ENCODE peak calls at places on chromosomes 11 and 22, in seven cellular contexts. One of them, this sample, is unnamed.

GRCh38 chr11:122101625-122102291 is 14.3 kb downstream of the BLID start:
- DNase-seq in pancreas: peak
- DNase-seq in CD8-positive, alpha-beta memory T cell: no peak
- DNase-seq in cardiac muscle cell: peak
- DNase-seq in A549: no peak
- DNase-seq in sigmoid colon: peak
- DNase-seq in CD4-positive, CD25-positive, alpha-beta regulatory T cell: no peak
- DNase-seq in this sample: peak

GRCh38 chr11:32213223-32213622 is 122.3 kb downstream of the RCN1 start:
- DNase-seq in pancreas: no peak
- DNase-seq in CD8-positive, alpha-beta memory T cell: no peak
- DNase-seq in cardiac muscle cell: peak
- DNase-seq in A549: peak
- DNase-seq in sigmoid colon: no peak
- DNase-seq in CD4-positive, CD25-positive, alpha-beta regulatory T cell: no peak
- DNase-seq in this sample: no peak

GRCh38 chr22:43829904-43830851 is 18.1 kb upstream of the EFCAB6 start:
- DNase-seq in pancreas: no peak
- DNase-seq in CD8-positive, alpha-beta memory T cell: no peak
- DNase-seq in cardiac muscle cell: peak
- DNase-seq in A549: no peak
- DNase-seq in sigmoid colon: peak
- DNase-seq in CD4-positive, CD25-positive, alpha-beta regulatory T cell: no peak
- DNase-seq in this sample: peak

GRCh38 chr11:69896250-69896649 is 77.0 kb upstream of the FGF3 start:
- DNase-seq in pancreas: no peak
- DNase-seq in CD8-positive, alpha-beta memory T cell: no peak
- DNase-seq in cardiac muscle cell: no peak
- DNase-seq in A549: no peak
- DNase-seq in sigmoid colon: no peak
- DNase-seq in CD4-positive, CD25-positive, alpha-beta regulatory T cell: no peak
- DNase-seq in this sample: no peak

GRCh38 chr22:39026509-39027150 is 5.7 kb downstream of the APOBEC3D start:
- DNase-seq in pancreas: no peak
- DNase-seq in CD8-positive, alpha-beta memory T cell: no peak
- DNase-seq in cardiac muscle cell: no peak
- DNase-seq in A549: no peak
- DNase-seq in sigmoid colon: no peak
- DNase-seq in CD4-positive, CD25-positive, alpha-beta regulatory T cell: no peak
- DNase-seq in this sample: no peak

GRCh38 chr22:47604563-47604962 is 842.1 kb downstream of the TBC1D22A start:
- DNase-seq in pancreas: no peak
- DNase-seq in CD8-positive, alpha-beta memory T cell: no peak
- DNase-seq in cardiac muscle cell: no peak
- DNase-seq in A549: no peak
- DNase-seq in sigmoid colon: peak
- DNase-seq in CD4-positive, CD25-positive, alpha-beta regulatory T cell: no peak
- DNase-seq in this sample: no peak

GRCh38 chr11:68312780-68313573 is 586 bp downstream of the LRP5 start:
- DNase-seq in pancreas: no peak
- DNase-seq in CD8-positive, alpha-beta memory T cell: no peak
- DNase-seq in cardiac muscle cell: no peak
- DNase-seq in A549: no peak
- DNase-seq in sigmoid colon: no peak
- DNase-seq in CD4-positive, CD25-positive, alpha-beta regulatory T cell: peak
- DNase-seq in this sample: no peak

GRCh38 chr22:37282385-37282677 is at the start of gene CYTH4:
- DNase-seq in pancreas: peak
- DNase-seq in CD8-positive, alpha-beta memory T cell: peak
- DNase-seq in cardiac muscle cell: no peak
- DNase-seq in A549: no peak
- DNase-seq in sigmoid colon: peak
- DNase-seq in CD4-positive, CD25-positive, alpha-beta regulatory T cell: peak
- DNase-seq in this sample: no peak

GRCh38 chr11:11149671-11150459 is 203.2 kb downstream of the CSNK2A3 start:
- DNase-seq in pancreas: no peak
- DNase-seq in CD8-positive, alpha-beta memory T cell: peak
- DNase-seq in cardiac muscle cell: no peak
- DNase-seq in A549: no peak
- DNase-seq in sigmoid colon: no peak
- DNase-seq in CD4-positive, CD25-positive, alpha-beta regulatory T cell: peak
- DNase-seq in this sample: no peak
- H3K27ac ChIP-seq in pancreas: no peak
- H3K27ac ChIP-seq in CD8-positive, alpha-beta memory T cell: peak
- H3K27ac ChIP-seq in cardiac muscle cell: no peak
- H3K27ac ChIP-seq in A549: no peak
- H3K27ac ChIP-seq in sigmoid colon: no peak
- H3K27ac ChIP-seq in CD4-positive, CD25-positive, alpha-beta regulatory T cell: peak
- H3K27ac ChIP-seq in this sample: no peak

DNA sequence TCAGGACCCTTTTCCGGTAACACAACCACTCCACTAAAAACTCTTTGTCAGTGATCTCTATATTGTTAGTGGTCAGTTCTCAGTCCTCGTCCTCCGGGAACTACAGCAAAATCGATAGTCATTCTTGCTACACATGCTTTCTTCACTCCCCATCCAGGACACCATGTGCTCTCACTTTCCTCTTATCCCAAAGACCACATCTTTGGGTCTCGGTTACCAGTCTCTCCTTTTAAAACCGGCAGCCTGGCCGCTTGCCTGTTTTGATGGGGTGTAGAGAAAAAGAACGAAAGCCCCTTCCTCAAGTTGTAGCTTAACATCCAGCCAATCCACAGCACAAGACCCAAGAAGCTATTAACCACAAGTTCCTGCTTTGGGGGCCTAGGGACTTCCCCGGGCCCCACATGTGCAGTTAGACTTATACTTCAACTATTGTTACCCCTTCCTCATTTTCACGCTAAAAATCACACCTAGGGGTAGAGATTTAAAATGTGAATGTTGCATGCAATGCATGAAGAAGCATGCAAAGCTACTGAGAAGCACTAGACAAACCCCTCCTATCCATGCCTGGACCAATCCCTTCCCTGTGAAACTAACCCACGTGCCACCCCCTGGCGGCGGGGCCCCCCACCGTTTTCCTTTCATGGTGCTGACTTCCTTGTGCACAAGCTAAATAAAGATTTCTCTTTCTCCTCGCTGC is 1.5 kb upstream of the TOLLIP start:
- DNase-seq in pancreas: no peak
- DNase-seq in CD8-positive, alpha-beta memory T cell: peak
- DNase-seq in cardiac muscle cell: no peak
- DNase-seq in A549: no peak
- DNase-seq in sigmoid colon: no peak
- DNase-seq in CD4-positive, CD25-positive, alpha-beta regulatory T cell: peak
- DNase-seq in this sample: no peak
- H3K4me3 ChIP-seq in pancreas: peak
- H3K4me3 ChIP-seq in CD8-positive, alpha-beta memory T cell: peak
- H3K4me3 ChIP-seq in cardiac muscle cell: no peak
- H3K4me3 ChIP-seq in A549: no peak
- H3K4me3 ChIP-seq in sigmoid colon: no peak
- H3K4me3 ChIP-seq in CD4-positive, CD25-positive, alpha-beta regulatory T cell: peak
- H3K4me3 ChIP-seq in this sample: peak

DNA sequence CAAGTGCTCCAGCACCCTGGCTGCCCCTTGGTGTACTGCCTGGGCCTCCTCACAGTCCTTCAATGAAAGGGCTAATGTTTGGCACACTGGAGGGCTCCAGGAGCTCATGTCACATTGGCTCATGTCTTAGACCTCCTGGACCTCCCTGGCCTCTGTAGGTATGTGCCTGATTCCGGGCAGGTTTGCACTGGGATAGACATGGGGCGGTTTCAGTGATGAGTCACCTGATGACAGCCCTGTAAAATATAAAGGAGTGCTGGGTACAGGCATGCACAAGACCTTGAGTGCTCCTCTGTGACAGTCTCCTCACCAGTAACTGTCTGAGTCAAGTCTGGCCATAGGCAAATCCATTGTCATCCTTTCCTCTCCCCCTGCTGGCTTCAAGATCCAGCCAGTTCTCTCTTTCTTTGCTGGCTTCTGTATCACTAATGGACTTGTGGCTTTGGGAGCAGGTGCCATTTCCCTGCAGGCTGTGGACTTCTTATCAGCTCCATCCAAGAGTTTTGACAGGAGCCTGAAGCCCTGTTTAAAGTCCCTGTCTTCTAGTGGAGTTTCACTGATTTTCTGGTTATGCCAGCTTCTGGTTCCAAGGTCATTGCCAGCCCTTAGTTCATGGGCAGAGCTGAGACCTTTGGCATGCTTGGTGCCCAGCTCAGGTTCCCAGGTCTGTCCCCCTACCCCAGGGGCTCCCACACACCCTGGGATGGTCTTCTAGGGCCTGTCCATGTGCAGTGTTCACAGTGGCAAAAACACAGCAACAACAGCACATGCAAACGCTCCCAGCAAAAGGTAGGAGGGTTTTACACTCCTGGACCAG is 22.7 kb upstream of the P2RY2 start:
- DNase-seq in pancreas: no peak
- DNase-seq in CD8-positive, alpha-beta memory T cell: no peak
- DNase-seq in cardiac muscle cell: no peak
- DNase-seq in A549: peak
- DNase-seq in sigmoid colon: peak
- DNase-seq in CD4-positive, CD25-positive, alpha-beta regulatory T cell: no peak
- DNase-seq in this sample: no peak
- H3K27ac ChIP-seq in pancreas: no peak
- H3K27ac ChIP-seq in CD8-positive, alpha-beta memory T cell: no peak
- H3K27ac ChIP-seq in cardiac muscle cell: no peak
- H3K27ac ChIP-seq in A549: peak
- H3K27ac ChIP-seq in sigmoid colon: no peak
- H3K27ac ChIP-seq in CD4-positive, CD25-positive, alpha-beta regulatory T cell: no peak
- H3K27ac ChIP-seq in this sample: no peak

GRCh38 chr22:19987394-19988306 is 29.0 kb downstream of the ARVCF start:
- DNase-seq in pancreas: no peak
- DNase-seq in CD8-positive, alpha-beta memory T cell: no peak
- DNase-seq in cardiac muscle cell: no peak
- DNase-seq in A549: no peak
- DNase-seq in sigmoid colon: no peak
- DNase-seq in CD4-positive, CD25-positive, alpha-beta regulatory T cell: no peak
- DNase-seq in this sample: no peak
- H3K4me3 ChIP-seq in pancreas: peak
- H3K4me3 ChIP-seq in CD8-positive, alpha-beta memory T cell: no peak
- H3K4me3 ChIP-seq in cardiac muscle cell: no peak
- H3K4me3 ChIP-seq in A549: no peak
- H3K4me3 ChIP-seq in sigmoid colon: no peak
- H3K4me3 ChIP-seq in CD4-positive, CD25-positive, alpha-beta regulatory T cell: no peak
- H3K4me3 ChIP-seq in this sample: peak

This sample was measured in dorsolateral prefrontal cortex.